ENCODE peak calls at places on chromosomes 5 and 9, in ten cellular contexts. One of them, this sample, is unnamed. For H3K4me1, the result is how much of the 10 kb centered on the place peaks cover.

GRCh38 chr5:59703789-59704188 is 189.7 kb downstream of the PDE4D start:
- DNase-seq in CD8-positive, alpha-beta memory T cell: no peak
- DNase-seq in colonic mucosa: no peak
- DNase-seq in CD8-positive, alpha-beta T cell: no peak
- DNase-seq in psoas muscle: no peak
- DNase-seq in neuronal stem cell: no peak
- DNase-seq in GM12878: no peak
- DNase-seq in heart right ventricle: no peak
- DNase-seq in tibial nerve: no peak
- DNase-seq in BE2C: no peak
- DNase-seq in this sample: no peak

GRCh38 chr9:93676310-93677054 is 100.1 kb downstream of the PHF2 start:
- DNase-seq in CD8-positive, alpha-beta memory T cell: no peak
- DNase-seq in colonic mucosa: no peak
- DNase-seq in CD8-positive, alpha-beta T cell: peak
- DNase-seq in psoas muscle: peak
- DNase-seq in neuronal stem cell: no peak
- DNase-seq in GM12878: no peak
- DNase-seq in heart right ventricle: no peak
- DNase-seq in tibial nerve: no peak
- DNase-seq in BE2C: peak
- DNase-seq in this sample: no peak

GRCh38 chr9:126682928-126683697 is 69.4 kb downstream of the LMX1B start:
- DNase-seq in CD8-positive, alpha-beta memory T cell: no peak
- DNase-seq in colonic mucosa: no peak
- DNase-seq in CD8-positive, alpha-beta T cell: no peak
- DNase-seq in psoas muscle: no peak
- DNase-seq in neuronal stem cell: no peak
- DNase-seq in GM12878: no peak
- DNase-seq in heart right ventricle: no peak
- DNase-seq in tibial nerve: no peak
- DNase-seq in BE2C: no peak
- DNase-seq in this sample: no peak

GRCh38 chr5:83741571-83741970 is 20.9 kb upstream of the HAPLN1 start:
- DNase-seq in CD8-positive, alpha-beta memory T cell: no peak
- DNase-seq in colonic mucosa: no peak
- DNase-seq in CD8-positive, alpha-beta T cell: no peak
- DNase-seq in psoas muscle: no peak
- DNase-seq in neuronal stem cell: no peak
- DNase-seq in GM12878: no peak
- DNase-seq in heart right ventricle: no peak
- DNase-seq in tibial nerve: no peak
- DNase-seq in BE2C: no peak
- DNase-seq in this sample: no peak

GRCh38 chr5:72244862-72245371 is 75.1 kb downstream of the MRPS27 start:
- DNase-seq in CD8-positive, alpha-beta memory T cell: no peak
- DNase-seq in colonic mucosa: no peak
- DNase-seq in CD8-positive, alpha-beta T cell: no peak
- DNase-seq in psoas muscle: no peak
- DNase-seq in neuronal stem cell: no peak
- DNase-seq in GM12878: no peak
- DNase-seq in heart right ventricle: no peak
- DNase-seq in tibial nerve: no peak
- DNase-seq in BE2C: peak
- DNase-seq in this sample: peak

GRCh38 chr5:56638768-56639238 is 176.5 kb upstream of the MAP3K1 start:
- DNase-seq in CD8-positive, alpha-beta memory T cell: no peak
- DNase-seq in colonic mucosa: no peak
- DNase-seq in CD8-positive, alpha-beta T cell: no peak
- DNase-seq in psoas muscle: no peak
- DNase-seq in neuronal stem cell: no peak
- DNase-seq in GM12878: no peak
- DNase-seq in heart right ventricle: no peak
- DNase-seq in tibial nerve: no peak
- DNase-seq in BE2C: no peak
- DNase-seq in this sample: no peak

GRCh38 chr9:2215941-2216441 is 200.8 kb downstream of the SMARCA2 start:
- DNase-seq in CD8-positive, alpha-beta memory T cell: no peak
- DNase-seq in colonic mucosa: no peak
- DNase-seq in CD8-positive, alpha-beta T cell: no peak
- DNase-seq in psoas muscle: no peak
- DNase-seq in neuronal stem cell: no peak
- DNase-seq in GM12878: no peak
- DNase-seq in heart right ventricle: no peak
- DNase-seq in tibial nerve: no peak
- DNase-seq in BE2C: no peak
- DNase-seq in this sample: peak

GRCh38 chr9:131854906-131855504 is 115.1 kb upstream of the RAPGEF1 start:
- DNase-seq in CD8-positive, alpha-beta memory T cell: no peak
- DNase-seq in colonic mucosa: no peak
- DNase-seq in CD8-positive, alpha-beta T cell: no peak
- DNase-seq in psoas muscle: no peak
- DNase-seq in neuronal stem cell: no peak
- DNase-seq in GM12878: no peak
- DNase-seq in heart right ventricle: no peak
- DNase-seq in tibial nerve: no peak
- DNase-seq in BE2C: peak
- DNase-seq in this sample: no peak

GRCh38 chr5:6222899-6223298 is 155.4 kb downstream of the MED10 start:
- DNase-seq in CD8-positive, alpha-beta memory T cell: no peak
- DNase-seq in colonic mucosa: no peak
- DNase-seq in CD8-positive, alpha-beta T cell: no peak
- DNase-seq in psoas muscle: no peak
- DNase-seq in neuronal stem cell: no peak
- DNase-seq in GM12878: no peak
- DNase-seq in heart right ventricle: no peak
- DNase-seq in tibial nerve: no peak
- DNase-seq in BE2C: no peak
- DNase-seq in this sample: no peak

GRCh38 chr5:77937015-77937908 is 161.1 kb upstream of the TBCA start:
- DNase-seq in CD8-positive, alpha-beta memory T cell: no peak
- DNase-seq in colonic mucosa: no peak
- DNase-seq in CD8-positive, alpha-beta T cell: no peak
- DNase-seq in psoas muscle: no peak
- DNase-seq in neuronal stem cell: no peak
- DNase-seq in GM12878: peak
- DNase-seq in heart right ventricle: no peak
- DNase-seq in tibial nerve: no peak
- DNase-seq in BE2C: no peak
- DNase-seq in this sample: no peak

GRCh38 chr9:96871176-96871575 is 16.9 kb upstream of the ZNF782 start:
- DNase-seq in CD8-positive, alpha-beta memory T cell: no peak
- DNase-seq in colonic mucosa: no peak
- DNase-seq in CD8-positive, alpha-beta T cell: no peak
- DNase-seq in psoas muscle: no peak
- DNase-seq in neuronal stem cell: no peak
- DNase-seq in GM12878: no peak
- DNase-seq in heart right ventricle: no peak
- DNase-seq in tibial nerve: no peak
- DNase-seq in BE2C: no peak
- DNase-seq in this sample: no peak

GRCh38 chr9:115992834-115993233 is 160.8 kb upstream of the PAPPA start:
- DNase-seq in CD8-positive, alpha-beta memory T cell: no peak
- DNase-seq in colonic mucosa: no peak
- DNase-seq in CD8-positive, alpha-beta T cell: no peak
- DNase-seq in psoas muscle: no peak
- DNase-seq in neuronal stem cell: no peak
- DNase-seq in GM12878: no peak
- DNase-seq in heart right ventricle: no peak
- DNase-seq in tibial nerve: no peak
- DNase-seq in BE2C: no peak
- DNase-seq in this sample: no peak

GRCh38 chr5:180799194-180799593 is 3.4 kb downstream of the MGAT1 start:
- DNase-seq in CD8-positive, alpha-beta memory T cell: no peak
- DNase-seq in colonic mucosa: peak
- DNase-seq in CD8-positive, alpha-beta T cell: no peak
- DNase-seq in psoas muscle: no peak
- DNase-seq in neuronal stem cell: no peak
- DNase-seq in GM12878: no peak
- DNase-seq in heart right ventricle: no peak
- DNase-seq in tibial nerve: no peak
- DNase-seq in BE2C: no peak
- DNase-seq in this sample: no peak

GRCh38 chr9:137084526-137084925 is 2.3 kb upstream of the MAN1B1 start:
- DNase-seq in CD8-positive, alpha-beta memory T cell: no peak
- DNase-seq in colonic mucosa: no peak
- DNase-seq in CD8-positive, alpha-beta T cell: no peak
- DNase-seq in psoas muscle: no peak
- DNase-seq in neuronal stem cell: no peak
- DNase-seq in GM12878: no peak
- DNase-seq in heart right ventricle: no peak
- DNase-seq in tibial nerve: no peak
- DNase-seq in BE2C: no peak
- DNase-seq in this sample: no peak

GRCh38 chr5:132455614-132456115 is 34.9 kb downstream of the IRF1 start:
- DNase-seq in CD8-positive, alpha-beta memory T cell: no peak
- DNase-seq in colonic mucosa: no peak
- DNase-seq in CD8-positive, alpha-beta T cell: no peak
- DNase-seq in psoas muscle: no peak
- DNase-seq in neuronal stem cell: no peak
- DNase-seq in GM12878: no peak
- DNase-seq in heart right ventricle: no peak
- DNase-seq in tibial nerve: no peak
- DNase-seq in BE2C: no peak
- DNase-seq in this sample: no peak

GRCh38 chr5:132458651-132459030 is 31.9 kb downstream of the IRF1 start:
- DNase-seq in CD8-positive, alpha-beta memory T cell: no peak
- DNase-seq in colonic mucosa: no peak
- DNase-seq in CD8-positive, alpha-beta T cell: no peak
- DNase-seq in psoas muscle: no peak
- DNase-seq in neuronal stem cell: no peak
- DNase-seq in GM12878: no peak
- DNase-seq in heart right ventricle: no peak
- DNase-seq in tibial nerve: no peak
- DNase-seq in BE2C: no peak
- DNase-seq in this sample: no peak

GRCh38 chr5:132457371-132458225 is 33.0 kb downstream of the IRF1 start:
- DNase-seq in CD8-positive, alpha-beta memory T cell: peak
- DNase-seq in colonic mucosa: no peak
- DNase-seq in CD8-positive, alpha-beta T cell: peak
- DNase-seq in psoas muscle: peak
- DNase-seq in neuronal stem cell: no peak
- DNase-seq in GM12878: no peak
- DNase-seq in heart right ventricle: no peak
- DNase-seq in tibial nerve: peak
- DNase-seq in BE2C: no peak
- DNase-seq in this sample: no peak

GRCh38 chr5:132458226-132458560 is 32.4 kb downstream of the IRF1 start:
- DNase-seq in CD8-positive, alpha-beta memory T cell: no peak
- DNase-seq in colonic mucosa: no peak
- DNase-seq in CD8-positive, alpha-beta T cell: no peak
- DNase-seq in psoas muscle: no peak
- DNase-seq in neuronal stem cell: no peak
- DNase-seq in GM12878: no peak
- DNase-seq in heart right ventricle: no peak
- DNase-seq in tibial nerve: no peak
- DNase-seq in BE2C: no peak
- DNase-seq in this sample: no peak

GRCh38 chr5:132456553-132457361 is 33.8 kb downstream of the IRF1 start:
- DNase-seq in CD8-positive, alpha-beta memory T cell: peak
- DNase-seq in colonic mucosa: no peak
- DNase-seq in CD8-positive, alpha-beta T cell: peak
- DNase-seq in psoas muscle: peak
- DNase-seq in neuronal stem cell: no peak
- DNase-seq in GM12878: peak
- DNase-seq in heart right ventricle: no peak
- DNase-seq in tibial nerve: peak
- DNase-seq in BE2C: no peak
- DNase-seq in this sample: peak
- H3K4me3 ChIP-seq in CD8-positive, alpha-beta memory T cell: peak
- H3K4me3 ChIP-seq in colonic mucosa: no peak
- H3K4me3 ChIP-seq in CD8-positive, alpha-beta T cell: no peak
- H3K4me3 ChIP-seq in psoas muscle: no peak
- H3K4me3 ChIP-seq in neuronal stem cell: no peak
- H3K4me3 ChIP-seq in GM12878: peak
- H3K4me3 ChIP-seq in heart right ventricle: no peak
- H3K4me3 ChIP-seq in tibial nerve: no peak
- H3K4me3 ChIP-seq in BE2C: no peak
- H3K4me3 ChIP-seq in this sample: no peak

GRCh38 chr5:176630681-176631222 is 277 bp downstream of the EIF4E1B start:
- DNase-seq in CD8-positive, alpha-beta memory T cell: no peak
- DNase-seq in colonic mucosa: no peak
- DNase-seq in CD8-positive, alpha-beta T cell: no peak
- DNase-seq in psoas muscle: no peak
- DNase-seq in neuronal stem cell: no peak
- DNase-seq in GM12878: no peak
- DNase-seq in heart right ventricle: no peak
- DNase-seq in tibial nerve: no peak
- DNase-seq in BE2C: no peak
- DNase-seq in this sample: no peak
- H3K4me1 ChIP-seq in CD8-positive, alpha-beta memory T cell: under half
- H3K4me1 ChIP-seq in colonic mucosa: under half
- H3K4me1 ChIP-seq in CD8-positive, alpha-beta T cell: under half
- H3K4me1 ChIP-seq in psoas muscle: under half
- H3K4me1 ChIP-seq in neuronal stem cell: under half
- H3K4me1 ChIP-seq in GM12878: under half
- H3K4me1 ChIP-seq in heart right ventricle: under half
- H3K4me1 ChIP-seq in tibial nerve: under half
- H3K4me1 ChIP-seq in BE2C: under half
- H3K4me1 ChIP-seq in this sample: under half

GRCh38 chr5:173315495-173316352 is 12.5 kb downstream of the STC2 start:
- DNase-seq in CD8-positive, alpha-beta memory T cell: no peak
- DNase-seq in colonic mucosa: no peak
- DNase-seq in CD8-positive, alpha-beta T cell: no peak
- DNase-seq in psoas muscle: no peak
- DNase-seq in neuronal stem cell: no peak
- DNase-seq in GM12878: no peak
- DNase-seq in heart right ventricle: no peak
- DNase-seq in tibial nerve: peak
- DNase-seq in BE2C: peak
- DNase-seq in this sample: peak
- H3K4me3 ChIP-seq in CD8-positive, alpha-beta memory T cell: no peak
- H3K4me3 ChIP-seq in colonic mucosa: no peak
- H3K4me3 ChIP-seq in CD8-positive, alpha-beta T cell: no peak
- H3K4me3 ChIP-seq in psoas muscle: peak
- H3K4me3 ChIP-seq in neuronal stem cell: no peak
- H3K4me3 ChIP-seq in GM12878: no peak
- H3K4me3 ChIP-seq in heart right ventricle: no peak
- H3K4me3 ChIP-seq in tibial nerve: no peak
- H3K4me3 ChIP-seq in BE2C: peak
- H3K4me3 ChIP-seq in this sample: no peak

DNA sequence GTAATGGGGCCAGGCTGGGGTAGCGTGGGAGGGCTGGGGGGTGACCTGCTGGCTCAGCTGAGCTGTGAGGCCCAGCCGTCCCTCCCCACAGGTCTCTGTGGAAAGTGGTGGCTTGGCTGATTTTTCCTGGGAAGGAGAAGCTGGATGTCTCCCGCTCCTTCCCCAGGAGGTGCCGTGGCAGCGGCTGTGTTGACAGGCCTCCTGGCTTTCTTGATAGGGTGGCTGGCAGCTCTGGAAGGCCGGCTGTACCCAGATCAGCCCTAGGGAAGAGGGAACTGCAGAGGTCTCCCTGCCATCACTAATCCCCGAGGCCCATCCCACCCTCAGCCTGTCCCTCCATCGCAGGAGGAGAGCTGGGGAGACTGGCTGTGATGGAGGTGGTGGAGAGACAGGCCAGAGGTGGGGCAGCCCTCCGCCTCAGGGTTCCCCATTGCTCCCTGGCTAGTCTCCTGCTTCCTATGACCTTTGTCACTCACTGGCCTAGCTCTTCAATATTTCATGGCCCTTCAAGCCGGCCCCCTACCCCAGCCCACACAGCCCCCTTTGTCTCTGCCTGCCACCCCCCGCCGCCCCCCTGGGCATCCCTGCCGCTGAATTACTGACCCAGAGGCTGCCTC is 6.8 kb downstream of the CXXC5 start:
- DNase-seq in CD8-positive, alpha-beta memory T cell: no peak
- DNase-seq in colonic mucosa: no peak
- DNase-seq in CD8-positive, alpha-beta T cell: no peak
- DNase-seq in psoas muscle: no peak
- DNase-seq in neuronal stem cell: no peak
- DNase-seq in GM12878: no peak
- DNase-seq in heart right ventricle: peak
- DNase-seq in tibial nerve: no peak
- DNase-seq in BE2C: peak
- DNase-seq in this sample: no peak
- H3K4me1 ChIP-seq in CD8-positive, alpha-beta memory T cell: under half
- H3K4me1 ChIP-seq in colonic mucosa: under half
- H3K4me1 ChIP-seq in CD8-positive, alpha-beta T cell: under half
- H3K4me1 ChIP-seq in psoas muscle: half or more
- H3K4me1 ChIP-seq in neuronal stem cell: half or more
- H3K4me1 ChIP-seq in GM12878: half or more
- H3K4me1 ChIP-seq in heart right ventricle: half or more
- H3K4me1 ChIP-seq in tibial nerve: half or more
- H3K4me1 ChIP-seq in BE2C: half or more
- H3K4me1 ChIP-seq in this sample: half or more

This sample was measured in A673.